ENCODE peak calls at places on chromosome 5, in nine cellular contexts. J is foreskin keratinocyte, H is cardiac muscle cell, L is AG09309, M is RWPE1, B is heart right ventricle, N is fibroblast of lung, W is dorsolateral prefrontal cortex, E is GM10248. I is an unnamed sample.

GRCh38 chr5:111655169-111655924 is 101.6 kb downstream of the NREP start:
- DNase-seq in M (peak; percentile 10), W (no peak), N (peak; percentile 71), H (peak; percentile 90), E (no peak), J (no peak), B (peak; percentile 46), L (no peak), I (no peak)

GRCh38 chr5:72470817-72471216 is 36.4 kb downstream of the ZNF366 start:
- DNase-seq in L (peak; percentile 5), J (peak; percentile 90), M (peak; percentile 79), N (no peak), B (no peak), E (no peak), W (no peak), H (peak; percentile 26), I (no peak)

GRCh38 chr5:109454726-109455505 is 45.1 kb upstream of the PJA2 start:
- DNase-seq in J (peak; percentile 56), W (no peak), N (peak; percentile 38), M (no peak), E (no peak), H (peak; percentile 39), L (peak; percentile 62), B (no peak), I (no peak)

GRCh38 chr5:39175273-39175955 is 43.9 kb downstream of the FYB1 start:
- DNase-seq in E (no peak), N (no peak), L (no peak), M (no peak), H (no peak), J (peak; percentile 73), B (no peak), W (no peak), I (no peak)

GRCh38 chr5:130706696-130707095 is 458.4 kb downstream of the HINT1 start:
- DNase-seq in J (no peak), H (no peak), M (no peak), E (no peak), L (no peak), B (no peak), N (no peak), W (no peak), I (no peak)

GRCh38 chr5:67617051-67617450 is 420.5 kb upstream of the CD180 start:
- DNase-seq in B (no peak), N (no peak), W (no peak), E (no peak), M (no peak), H (no peak), J (no peak), L (no peak), I (no peak)

GRCh38 chr5:81718300-81718699 is 32.6 kb downstream of the SSBP2 start:
- DNase-seq in E (no peak), J (no peak), W (no peak), H (peak; percentile 9), N (peak; percentile 12), B (no peak), L (no peak), M (no peak), I (no peak)

GRCh38 chr5:154220625-154221024 is 30.1 kb downstream of the GALNT10 start:
- DNase-seq in M (peak; percentile 36), W (no peak), B (no peak), E (no peak), J (peak; percentile 18), L (no peak), N (peak; percentile 55), H (peak; percentile 47), I (no peak)

GRCh38 chr5:67100301-67100700 is 96.3 kb downstream of the CD180 start:
- DNase-seq in L (no peak), E (no peak), W (no peak), M (no peak), B (no peak), J (no peak), N (no peak), H (no peak), I (no peak)

GRCh38 chr5:180668835-180669596 is 19.6 kb upstream of the FLT4 start:
- DNase-seq in H (no peak), W (no peak), J (no peak), L (no peak), M (no peak), N (no peak), B (no peak), E (no peak), I (no peak)

GRCh38 chr5:83473344-83474169 is 2.0 kb downstream of the VCAN start:
- DNase-seq in M (peak; percentile 94), W (peak; percentile 38), H (peak; percentile 99), N (peak; percentile 99), B (peak; percentile 90), J (peak; percentile 97), L (peak; percentile 93), E (peak; percentile 84), I (peak; percentile 88)

GRCh38 chr5:178121450-178122276 is 8.3 kb downstream of the N4BP3 start:
- DNase-seq in N (peak; percentile 9), W (peak; percentile 68), M (no peak), E (no peak), J (no peak), H (peak; percentile 46), B (no peak), L (no peak), I (peak; percentile 90)

GRCh38 chr5:59813761-59814562 is 79.6 kb downstream of the PDE4D start:
- DNase-seq in L (no peak), W (no peak), H (peak; percentile 83), B (no peak), N (peak; percentile 80), M (peak; percentile 54), E (peak; percentile 46), J (peak; percentile 57), I (peak; percentile 57)

GRCh38 chr5:83377131-83377865 is 94.2 kb upstream of the VCAN start:
- DNase-seq in W (no peak), B (no peak), N (peak; percentile 91), E (no peak), J (peak; percentile 55), L (peak; percentile 70), H (peak; percentile 64), M (peak; percentile 17), I (no peak)

GRCh38 chr5:92687793-92688467 is 893.1 kb downstream of the NR2F1-AS1 start:
- DNase-seq in M (peak; percentile 5), N (peak; percentile 87), J (peak; percentile 15), B (no peak), E (no peak), L (peak; percentile 55), H (peak; percentile 73), W (peak; percentile 6), I (peak; percentile 33)
- TF ChIP-seq CTCF in M (no peak), N (peak; percentile 62), J (peak; percentile 38), B (no peak), E (no peak), L (peak; percentile 66), H (peak; percentile 49), W (peak; percentile 61), I (peak; percentile 79)

GRCh38 chr5:173582198-173583092 is 34.0 kb downstream of the BOD1 start:
- DNase-seq in W (no peak), E (no peak), M (no peak), J (no peak), L (no peak), H (peak; percentile 56), B (peak; percentile 31), N (peak; percentile 9), I (no peak)

GRCh38 chr5:173577817-173578216 is 38.6 kb downstream of the BOD1 start:
- DNase-seq in B (no peak), M (no peak), J (no peak), W (no peak), L (no peak), N (no peak), H (no peak), E (no peak), I (no peak)

GRCh38 chr5:173583384-173583783 is 33.1 kb downstream of the BOD1 start:
- DNase-seq in N (no peak), J (no peak), B (no peak), E (no peak), M (no peak), L (no peak), W (no peak), H (no peak), I (no peak)

GRCh38 chr5:173578947-173579615 is 37.4 kb downstream of the BOD1 start:
- DNase-seq in J (no peak), W (no peak), L (no peak), H (no peak), M (no peak), N (no peak), E (no peak), B (no peak), I (no peak)

GRCh38 chr5:173581408-173582197 is 34.8 kb downstream of the BOD1 start:
- DNase-seq in L (no peak), E (peak; percentile 60), M (peak; percentile 64), J (no peak), B (no peak), W (no peak), H (peak; percentile 60), N (peak; percentile 39), I (peak; percentile 80)
- TF ChIP-seq CTCF in L (peak; percentile 85), E (peak; percentile 76), M (peak; percentile 92), J (peak; percentile 70), B (peak; percentile 48), W (peak; percentile 70), H (peak; percentile 90), N (peak; percentile 75), I (peak; percentile 95)

DNA sequence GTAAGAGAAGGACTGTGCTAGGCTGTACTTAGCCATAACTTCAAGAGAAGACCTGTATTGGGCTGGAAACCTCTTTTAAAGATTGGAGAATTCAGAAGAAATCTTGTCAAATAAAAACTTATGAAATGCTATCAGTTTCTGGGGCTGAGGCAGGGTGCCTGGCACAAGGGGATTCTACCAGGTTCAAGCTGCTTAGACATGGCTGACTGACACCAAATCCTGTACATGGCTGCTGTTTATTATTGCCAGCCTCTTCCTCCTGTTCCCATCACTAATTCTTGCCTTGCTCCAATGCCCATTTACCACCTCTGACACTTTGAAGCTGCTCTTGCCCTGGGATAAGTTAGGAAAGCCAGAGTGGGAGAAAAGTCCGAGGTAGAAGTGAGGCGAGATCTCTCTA is 66.4 kb upstream of the TNFAIP8 start:
- DNase-seq in J (no peak), M (no peak), E (no peak), H (no peak), W (no peak), N (no peak), L (no peak), B (no peak), I (no peak)
- TF ChIP-seq CTCF in J (no peak), M (no peak), E (no peak), H (no peak), W (no peak), N (no peak), L (no peak), B (no peak), I (no peak)

GRCh38 chr5:179344301-179345178 is 721 bp downstream of the ADAMTS2 start:
- DNase-seq in J (no peak), N (no peak), M (no peak), B (no peak), L (no peak), E (no peak), W (no peak), H (peak; percentile 31), I (no peak)

GRCh38 chr5:179343021-179343781 is 2.1 kb downstream of the ADAMTS2 start:
- DNase-seq in M (no peak), E (no peak), J (peak; percentile 17), L (no peak), N (no peak), H (no peak), B (no peak), W (no peak), I (no peak)

GRCh38 chr5:179342577-179342976 is 2.7 kb downstream of the ADAMTS2 start:
- DNase-seq in H (peak; percentile 72), E (no peak), N (peak; percentile 75), B (no peak), L (peak; percentile 45), J (no peak), M (no peak), W (no peak), I (no peak)

GRCh38 chr5:179345179-179345428 is 157 bp downstream of the ADAMTS2 start:
- DNase-seq in B (no peak), J (no peak), W (no peak), M (no peak), N (no peak), E (no peak), L (no peak), H (no peak), I (no peak)

GRCh38 chr5:179343902-179344300 is 1.4 kb downstream of the ADAMTS2 start:
- DNase-seq in N (peak; percentile 65), L (no peak), B (no peak), J (no peak), M (no peak), W (no peak), E (no peak), H (peak; percentile 75), I (peak; percentile 64)
- TF ChIP-seq CTCF in N (peak; percentile 61), L (peak; percentile 65), B (no peak), J (peak; percentile 15), M (no peak), W (peak; percentile 35), E (no peak), H (peak; percentile 65), I (peak; percentile 32)